ENCODE peak calls at places on chromosomes 3 and 15, in seven cellular contexts. W is stomach, I is mesothelial cell of epicardium, E is PC-9, O is CD14-positive monocyte, A is fibroblast of pulmonary artery, P is thoracic aorta. R is an unnamed sample.

GRCh38 chr3:114056130-114057010 is at the start of the genes CCDC191 and QTRT2:
- DNase-seq in E (peak), W (peak), A (peak), O (peak), P (peak), I (peak), R (peak)

GRCh38 chr15:65401607-65402240 is 21.0 kb downstream of the IGDCC4 start:
- DNase-seq in E (no peak), O (no peak), W (no peak), P (no peak), A (no peak), I (no peak), R (no peak)

GRCh38 chr15:44295909-44296420 is 7.4 kb downstream of the GOLM2 start:
- DNase-seq in E (no peak), O (no peak), P (no peak), I (no peak), W (no peak), A (peak), R (no peak)

GRCh38 chr3:179701176-179701827 is 48.5 kb downstream of the USP13 start:
- DNase-seq in A (no peak), W (no peak), I (no peak), O (no peak), P (no peak), E (no peak), R (no peak)

GRCh38 chr15:26767169-26767670 is 5.6 kb downstream of the GABRB3 start:
- DNase-seq in E (no peak), A (no peak), I (no peak), P (no peak), O (no peak), W (no peak), R (no peak)

GRCh38 chr3:5165698-5166097 is 21.8 kb upstream of the EDEM1 start:
- DNase-seq in O (no peak), W (no peak), I (no peak), E (no peak), A (no peak), P (no peak), R (no peak)

GRCh38 chr3:196406806-196407470 is 25.3 kb downstream of the UBXN7 start:
- DNase-seq in P (no peak), O (no peak), E (no peak), I (peak), A (peak), W (no peak), R (no peak)

GRCh38 chr3:40043444-40043755 is 234.0 kb downstream of the MYRIP start:
- DNase-seq in P (no peak), I (no peak), E (no peak), O (no peak), W (no peak), A (peak), R (no peak)

GRCh38 chr3:162295323-162295983 is 798.8 kb downstream of the OTOL1 start:
- DNase-seq in W (no peak), O (no peak), I (no peak), P (no peak), A (peak), E (peak), R (no peak)

GRCh38 chr3:48507256-48508061 is 3.5 kb upstream of the SHISA5 start:
- DNase-seq in W (peak), I (peak), P (no peak), E (peak), A (peak), O (peak), R (no peak)

GRCh38 chr3:72287941-72288340 is 503.0 kb upstream of the PROK2 start:
- DNase-seq in E (no peak), W (no peak), I (no peak), P (no peak), A (no peak), O (no peak), R (no peak)

GRCh38 chr15:92197761-92198160 is 195.9 kb upstream of the ST8SIA2 start:
- DNase-seq in P (no peak), I (no peak), W (no peak), E (no peak), O (no peak), A (no peak), R (no peak)

GRCh38 chr3:106013971-106014370 is 145.2 kb upstream of the CBLB start:
- DNase-seq in W (no peak), I (no peak), O (peak), A (peak), E (no peak), P (no peak), R (no peak)

GRCh38 chr15:68578960-68579935 is at the start of gene CORO2B:
- DNase-seq in P (no peak), I (no peak), O (no peak), E (peak), A (peak), W (no peak), R (no peak)

GRCh38 chr15:70714575-70714974 is 48.8 kb downstream of the UACA start:
- DNase-seq in I (no peak), A (peak), P (no peak), O (no peak), E (no peak), W (no peak), R (no peak)

GRCh38 chr15:50248994-50249586 is 16.4 kb downstream of the HDC start:
- DNase-seq in I (no peak), A (no peak), P (no peak), O (no peak), W (no peak), E (no peak), R (no peak)

GRCh38 chr3:138450704-138451424 is 16.4 kb downstream of the ESYT3 start:
- DNase-seq in P (no peak), W (no peak), O (peak), A (no peak), I (no peak), E (no peak), R (no peak)

GRCh38 chr15:58423205-58423604 is 8.6 kb upstream of the LIPC start:
- DNase-seq in I (no peak), A (no peak), P (no peak), E (no peak), O (no peak), W (peak), R (no peak)

GRCh38 chr3:53195602-53196574 is 34.9 kb downstream of the PRKCD start:
- DNase-seq in W (peak), E (peak), P (no peak), O (peak), I (peak), A (peak), R (no peak)

GRCh38 chr15:58909616-58910015 is 23.9 kb downstream of the SLTM start:
- DNase-seq in W (no peak), O (no peak), A (no peak), P (no peak), E (no peak), I (no peak), R (no peak)

GRCh38 chr15:60017538-60018199 is 13.6 kb downstream of the FOXB1 start:
- DNase-seq in O (no peak), P (no peak), I (no peak), E (no peak), W (no peak), A (peak), R (no peak)

GRCh38 chr15:59501531-59502113 is 63.6 kb downstream of the FAM81A start:
- DNase-seq in O (no peak), A (peak), E (peak), P (no peak), W (peak), I (no peak), R (no peak)

GRCh38 chr15:88703533-88703932 is 64.7 kb downstream of the ISG20 start:
- DNase-seq in A (no peak), O (no peak), E (no peak), W (no peak), I (no peak), P (no peak), R (no peak)

GRCh38 chr15:93486407-93487117 is 397.6 kb upstream of the RGMA start:
- DNase-seq in W (peak), P (no peak), I (no peak), E (no peak), A (no peak), O (no peak), R (no peak)

GRCh38 chr15:93483923-93484322 is 394.9 kb upstream of the RGMA start:
- DNase-seq in P (no peak), W (no peak), A (no peak), O (no peak), E (no peak), I (no peak), R (no peak)

GRCh38 chr15:93485438-93485837 is 396.4 kb upstream of the RGMA start:
- DNase-seq in I (no peak), W (no peak), O (no peak), E (no peak), A (no peak), P (no peak), R (no peak)

GRCh38 chr15:93488157-93488803 is 399.3 kb upstream of the RGMA start:
- DNase-seq in A (no peak), I (no peak), O (no peak), W (no peak), E (no peak), P (no peak), R (no peak)

DNA sequence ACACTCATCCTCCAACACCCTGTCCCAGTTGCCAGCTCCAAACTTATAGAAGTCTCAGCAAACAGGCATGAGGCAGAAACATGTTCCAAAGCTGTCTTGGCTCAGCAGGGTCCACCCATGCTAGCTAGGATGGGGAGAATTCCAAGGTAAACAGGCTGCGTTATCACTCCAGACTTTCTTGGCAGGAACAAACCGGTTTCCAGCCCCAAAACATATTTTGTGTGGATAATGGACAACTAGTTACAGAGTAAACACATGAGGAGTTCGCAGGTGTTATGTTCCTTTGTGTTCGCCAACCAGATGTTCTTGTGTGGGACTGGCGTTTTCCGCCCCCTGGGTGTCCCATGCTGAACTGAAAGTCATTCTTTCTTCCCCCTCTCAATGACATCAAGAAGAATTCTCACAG is 396.9 kb upstream of the RGMA start:
- DNase-seq in P (no peak), I (no peak), O (no peak), A (no peak), W (peak), E (no peak), R (no peak)
- TF ChIP-seq CTCF in P (peak), I (no peak), O (no peak), A (no peak), W (no peak), E (no peak), R (no peak)

GRCh38 chr3:58173670-58174472 is 36.9 kb downstream of the DNASE1L3 start:
- DNase-seq in I (no peak), A (peak), E (peak), P (no peak), O (no peak), W (peak), R (no peak)
- TF ChIP-seq CTCF in I (no peak), A (peak), E (peak), P (no peak), O (no peak), W (no peak), R (peak)

DNA sequence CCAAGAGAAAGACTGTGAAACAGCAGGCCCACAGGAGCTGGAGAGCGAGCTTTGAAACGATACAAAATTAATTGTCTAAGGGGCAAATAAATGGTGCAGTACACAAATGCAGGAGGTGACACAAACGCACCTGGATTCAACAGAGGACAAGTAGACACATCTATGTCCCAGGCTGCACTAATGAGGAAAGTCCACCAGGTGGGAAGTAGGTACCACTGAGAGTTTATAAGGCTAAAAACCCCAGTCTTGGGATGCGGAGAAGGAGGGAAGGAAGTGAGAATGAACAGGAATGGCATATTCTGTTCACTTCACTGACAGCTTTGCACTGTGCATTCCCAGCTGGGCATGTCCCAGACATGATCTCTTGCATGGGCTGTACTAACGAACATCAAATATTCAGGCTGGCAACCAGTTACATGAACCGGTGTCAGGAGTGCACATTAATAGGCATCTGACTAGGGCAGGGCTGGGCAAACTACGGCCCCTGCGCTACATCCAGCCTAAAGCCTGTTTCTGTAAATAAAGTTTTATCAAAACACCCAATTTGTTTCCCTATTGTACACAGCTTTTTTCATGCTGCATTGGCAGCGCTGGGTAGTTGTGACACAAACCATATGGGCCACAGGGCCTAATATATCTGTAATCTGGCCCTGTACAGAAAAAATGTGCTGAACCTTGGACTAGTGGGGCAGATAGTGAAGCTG is 107.1 kb downstream of the IGF2BP2 start:
- DNase-seq in E (no peak), O (no peak), A (no peak), W (no peak), P (no peak), I (no peak), R (no peak)
- TF ChIP-seq CTCF in E (no peak), O (no peak), A (no peak), W (no peak), P (no peak), I (no peak), R (peak)

GRCh38 chr3:107933450-107933849 is 157.4 kb downstream of the CD47 start:
- DNase-seq in I (no peak), E (no peak), A (no peak), W (no peak), P (no peak), O (no peak), R (no peak)

GRCh38 chr3:107939621-107940236 is 151.1 kb downstream of the CD47 start:
- DNase-seq in E (no peak), W (no peak), O (no peak), I (no peak), P (no peak), A (no peak), R (no peak)

GRCh38 chr3:107934808-107935207 is 156.0 kb downstream of the CD47 start:
- DNase-seq in I (no peak), E (no peak), O (no peak), A (no peak), P (no peak), W (no peak), R (no peak)

GRCh38 chr3:107942244-107942643 is 148.6 kb downstream of the CD47 start:
- DNase-seq in I (no peak), A (no peak), E (no peak), O (no peak), P (no peak), W (no peak), R (no peak)

DNA sequence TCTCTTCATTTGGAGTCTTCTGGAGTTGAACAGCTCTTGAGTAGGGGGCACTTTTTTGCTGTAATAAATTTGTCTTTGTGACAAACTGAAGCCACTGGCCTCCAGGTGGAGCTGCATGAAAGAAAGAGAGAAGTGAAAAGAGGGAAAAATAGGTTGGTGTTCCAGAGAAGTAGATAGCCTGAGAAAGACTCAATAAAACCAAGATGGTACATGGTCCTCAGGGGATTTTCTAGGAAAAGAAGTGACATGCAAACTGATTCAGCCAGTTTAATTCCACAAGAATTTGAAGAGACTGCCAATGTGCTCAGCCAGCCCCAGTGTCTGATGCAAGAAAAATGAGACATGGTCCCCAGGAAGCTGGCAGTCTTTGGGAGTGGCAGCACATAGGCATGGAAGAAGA is 152.7 kb downstream of the CD47 start:
- DNase-seq in A (peak), I (no peak), W (no peak), O (no peak), P (no peak), E (peak), R (no peak)
- TF ChIP-seq CTCF in A (peak), I (no peak), W (no peak), O (peak), P (peak), E (peak), R (peak)

DNA sequence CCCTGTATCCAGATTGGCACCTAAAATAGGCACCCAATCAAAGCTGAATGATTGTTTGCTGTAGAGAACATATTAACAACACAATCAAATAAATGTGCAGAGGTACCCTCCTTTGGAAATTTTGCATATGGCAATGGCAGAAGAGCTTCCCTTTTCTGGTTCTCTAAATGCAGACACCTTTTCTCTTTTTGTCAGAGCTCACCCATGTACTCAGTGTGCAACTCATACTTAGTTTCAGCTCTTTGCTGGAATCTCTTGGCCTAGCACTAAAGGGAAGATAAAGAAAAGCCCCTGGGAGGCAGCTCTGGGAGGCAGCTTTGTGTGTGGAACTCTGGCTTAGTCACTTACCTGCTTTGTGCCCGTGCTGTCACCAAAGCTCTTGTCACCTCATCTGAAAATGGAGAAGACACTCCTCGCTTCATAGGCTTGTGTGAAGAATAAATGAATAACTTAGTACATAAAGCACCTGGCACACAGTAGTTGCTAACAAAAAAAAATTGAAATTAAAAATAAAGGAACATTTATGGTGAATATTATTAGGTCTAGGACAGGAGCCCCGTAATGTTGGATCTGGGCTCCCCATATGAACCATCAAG is 28.8 kb downstream of the ST6GAL1 start:
- DNase-seq in I (no peak), E (no peak), P (no peak), W (no peak), O (no peak), A (no peak), R (no peak)
- TF ChIP-seq CTCF in I (no peak), E (no peak), P (no peak), W (no peak), O (no peak), A (no peak), R (peak)

GRCh38 chr3:30606301-30607031 is at the start of gene TGFBR2:
- DNase-seq in I (peak), P (peak), E (peak), O (peak), W (peak), A (peak), R (peak)
- TF ChIP-seq CTCF in I (no peak), P (peak), E (no peak), O (peak), W (no peak), A (no peak), R (peak)

GRCh38 chr3:149316427-149316826 is 17.0 kb downstream of the TM4SF18 start:
- DNase-seq in I (no peak), O (no peak), E (no peak), W (peak), P (no peak), A (no peak), R (no peak)
- TF ChIP-seq CTCF in I (no peak), O (no peak), E (no peak), W (no peak), P (no peak), A (no peak), R (no peak)

GRCh38 chr3:137035631-137036030 is 77.8 kb downstream of the IL20RB start:
- DNase-seq in I (no peak), A (peak), W (no peak), P (no peak), O (no peak), E (no peak), R (no peak)
- TF ChIP-seq CTCF in I (no peak), A (peak), W (no peak), P (no peak), O (no peak), E (no peak), R (peak)

GRCh38 chr3:190883973-190884832 is 21.7 kb upstream of the GMNC start:
- DNase-seq in P (no peak), W (peak), A (peak), E (peak), I (no peak), O (no peak), R (no peak)
- TF ChIP-seq CTCF in P (peak), W (no peak), A (peak), E (peak), I (peak), O (peak), R (peak)

GRCh38 chr3:126369490-126369889 is 12.3 kb upstream of the KLF15 start:
- DNase-seq in O (no peak), I (no peak), W (no peak), A (no peak), E (no peak), P (no peak), R (no peak)

GRCh38 chr3:126367316-126367805 is 10.2 kb upstream of the KLF15 start:
- DNase-seq in P (no peak), E (no peak), A (no peak), W (no peak), I (no peak), O (no peak), R (no peak)

GRCh38 chr3:126364130-126364695 is 7.0 kb upstream of the KLF15 start:
- DNase-seq in W (no peak), A (no peak), P (no peak), O (no peak), E (no peak), I (no peak), R (no peak)

GRCh38 chr3:126364731-126365301 is 7.6 kb upstream of the KLF15 start:
- DNase-seq in I (no peak), E (no peak), P (no peak), O (no peak), W (no peak), A (no peak), R (no peak)

DNA sequence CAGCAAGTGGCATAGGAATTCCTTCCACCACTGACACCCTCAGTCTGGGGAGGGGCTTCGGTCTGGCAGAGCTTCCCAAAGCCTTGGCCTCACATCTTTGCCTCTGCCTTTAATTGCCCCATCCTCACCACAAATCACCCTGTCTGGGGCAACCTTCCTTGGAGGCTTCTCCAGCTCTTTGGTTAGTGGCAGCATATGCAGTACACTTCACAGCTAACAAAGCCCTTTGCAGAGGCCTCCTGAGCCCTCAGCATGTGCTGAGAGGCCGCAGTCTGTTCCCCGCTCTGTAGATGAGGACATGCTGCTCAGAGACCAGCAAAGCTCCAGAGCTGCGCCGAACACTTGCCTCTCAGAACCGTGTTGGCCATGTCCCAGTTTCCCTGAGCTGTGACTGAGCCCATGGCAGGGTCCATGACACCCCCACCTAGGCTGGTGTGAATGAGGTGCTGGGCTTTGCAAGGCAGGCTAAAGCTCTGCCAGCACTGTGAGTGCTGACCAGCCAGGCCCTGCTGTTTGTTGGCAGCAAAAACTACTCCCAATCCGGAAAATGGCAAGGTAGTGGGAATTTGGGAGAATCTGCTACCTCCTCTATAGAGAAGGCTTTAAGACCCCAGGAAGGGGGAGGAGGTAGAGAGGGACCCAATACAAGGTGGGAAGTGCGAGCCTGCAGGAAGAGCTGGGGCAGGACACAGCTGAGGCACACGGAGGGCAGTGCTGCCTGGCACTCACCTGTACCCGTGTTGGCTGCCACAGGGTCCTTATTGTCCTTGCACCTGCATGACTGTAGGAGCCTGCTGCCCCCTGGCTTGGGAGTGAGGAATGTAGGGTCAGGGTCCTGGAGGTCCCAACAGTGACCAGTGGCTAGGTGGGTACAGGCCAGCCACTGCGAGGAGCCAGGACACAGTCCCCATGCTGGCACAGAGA is 8.4 kb upstream of the KLF15 start:
- DNase-seq in E (no peak), W (no peak), I (no peak), A (no peak), P (no peak), O (no peak), R (no peak)
- TF ChIP-seq CTCF in E (no peak), W (no peak), I (no peak), A (no peak), P (no peak), O (no peak), R (no peak)

R was measured in type B pancreatic cell.